ENCODE peak calls at places on chromosomes 2 and 18, in ten cellular contexts. One of them, this sample, is unnamed.

GRCh38 chr2:1277634-1278033 is 135.6 kb upstream of the TPO start:
- DNase-seq in left lung: no peak
- DNase-seq in CD4-positive, alpha-beta T cell: no peak
- DNase-seq in bronchial epithelial cell: no peak
- DNase-seq in GM23248: no peak
- DNase-seq in sigmoid colon: no peak
- DNase-seq in lower lobe of right lung: no peak
- DNase-seq in CD8-positive, alpha-beta memory T cell: no peak
- DNase-seq in astrocyte: no peak
- DNase-seq in aorta: no peak
- DNase-seq in this sample: no peak

GRCh38 chr2:112483821-112484220 is 1.9 kb downstream of the TTL start:
- DNase-seq in left lung: no peak
- DNase-seq in bronchial epithelial cell: peak; percentile 12
- DNase-seq in aorta: no peak
- DNase-seq in GM23248: no peak
- DNase-seq in CD4-positive, alpha-beta T cell: no peak
- DNase-seq in lower lobe of right lung: no peak
- DNase-seq in CD8-positive, alpha-beta memory T cell: no peak
- DNase-seq in astrocyte: no peak
- DNase-seq in sigmoid colon: no peak
- DNase-seq in this sample: no peak

GRCh38 chr2:233248999-233249398 is 2.5 kb upstream of the ATG16L1 start:
- DNase-seq in aorta: peak; percentile 57
- DNase-seq in lower lobe of right lung: no peak
- DNase-seq in GM23248: no peak
- DNase-seq in CD4-positive, alpha-beta T cell: no peak
- DNase-seq in bronchial epithelial cell: no peak
- DNase-seq in astrocyte: no peak
- DNase-seq in sigmoid colon: no peak
- DNase-seq in left lung: no peak
- DNase-seq in CD8-positive, alpha-beta memory T cell: no peak
- DNase-seq in this sample: no peak

GRCh38 chr2:94956797-94957391 is 68.6 kb upstream of the MAL start:
- DNase-seq in bronchial epithelial cell: peak; percentile 22
- DNase-seq in aorta: no peak
- DNase-seq in left lung: no peak
- DNase-seq in lower lobe of right lung: no peak
- DNase-seq in CD8-positive, alpha-beta memory T cell: no peak
- DNase-seq in CD4-positive, alpha-beta T cell: peak; percentile 20
- DNase-seq in astrocyte: peak; percentile 6
- DNase-seq in GM23248: peak; percentile 61
- DNase-seq in sigmoid colon: no peak
- DNase-seq in this sample: no peak

GRCh38 chr18:48928787-48929186 is 22.0 kb downstream of the SMAD7 start:
- DNase-seq in bronchial epithelial cell: peak; percentile 81
- DNase-seq in GM23248: peak; percentile 75
- DNase-seq in aorta: peak; percentile 87
- DNase-seq in CD8-positive, alpha-beta memory T cell: peak; percentile 70
- DNase-seq in CD4-positive, alpha-beta T cell: peak; percentile 72
- DNase-seq in left lung: peak; percentile 91
- DNase-seq in astrocyte: peak; percentile 50
- DNase-seq in lower lobe of right lung: peak; percentile 88
- DNase-seq in sigmoid colon: no peak
- DNase-seq in this sample: no peak

GRCh38 chr2:226720948-226721347 is 78.7 kb downstream of the IRS1 start:
- DNase-seq in CD4-positive, alpha-beta T cell: no peak
- DNase-seq in GM23248: no peak
- DNase-seq in aorta: no peak
- DNase-seq in lower lobe of right lung: no peak
- DNase-seq in left lung: no peak
- DNase-seq in CD8-positive, alpha-beta memory T cell: no peak
- DNase-seq in sigmoid colon: no peak
- DNase-seq in astrocyte: no peak
- DNase-seq in bronchial epithelial cell: no peak
- DNase-seq in this sample: no peak

GRCh38 chr2:240605867-240606743 is 19.2 kb upstream of the GPR35 start:
- DNase-seq in astrocyte: no peak
- DNase-seq in CD4-positive, alpha-beta T cell: no peak
- DNase-seq in aorta: peak; percentile 36
- DNase-seq in bronchial epithelial cell: no peak
- DNase-seq in sigmoid colon: peak; percentile 59
- DNase-seq in CD8-positive, alpha-beta memory T cell: no peak
- DNase-seq in left lung: no peak
- DNase-seq in GM23248: no peak
- DNase-seq in lower lobe of right lung: peak; percentile 33
- DNase-seq in this sample: no peak

GRCh38 chr2:112958428-112959108 is 19.2 kb upstream of the IL36G start:
- DNase-seq in astrocyte: peak; percentile 15
- DNase-seq in aorta: no peak
- DNase-seq in lower lobe of right lung: no peak
- DNase-seq in left lung: no peak
- DNase-seq in CD8-positive, alpha-beta memory T cell: no peak
- DNase-seq in sigmoid colon: no peak
- DNase-seq in GM23248: peak; percentile 75
- DNase-seq in CD4-positive, alpha-beta T cell: no peak
- DNase-seq in bronchial epithelial cell: peak; percentile 63
- DNase-seq in this sample: no peak

GRCh38 chr18:12234451-12235190 is 19.5 kb upstream of the CIDEA start:
- DNase-seq in lower lobe of right lung: no peak
- DNase-seq in GM23248: no peak
- DNase-seq in astrocyte: no peak
- DNase-seq in bronchial epithelial cell: no peak
- DNase-seq in left lung: no peak
- DNase-seq in CD4-positive, alpha-beta T cell: no peak
- DNase-seq in aorta: no peak
- DNase-seq in CD8-positive, alpha-beta memory T cell: no peak
- DNase-seq in sigmoid colon: no peak
- DNase-seq in this sample: no peak
- H3K27me3 ChIP-seq in lower lobe of right lung: no peaks in the 10 kb centered on the region
- H3K27me3 ChIP-seq in GM23248: no peaks in the 10 kb centered on the region
- H3K27me3 ChIP-seq in astrocyte: no peaks in the 10 kb centered on the region
- H3K27me3 ChIP-seq in bronchial epithelial cell: no peaks in the 10 kb centered on the region
- H3K27me3 ChIP-seq in left lung: no peaks in the 10 kb centered on the region
- H3K27me3 ChIP-seq in CD4-positive, alpha-beta T cell: no peaks in the 10 kb centered on the region
- H3K27me3 ChIP-seq in aorta: no peaks in the 10 kb centered on the region
- H3K27me3 ChIP-seq in CD8-positive, alpha-beta memory T cell: peaks cover 3% of the 10 kb centered on the region
- H3K27me3 ChIP-seq in sigmoid colon: no peaks in the 10 kb centered on the region
- H3K27me3 ChIP-seq in this sample: no peaks in the 10 kb centered on the region

GRCh38 chr18:58412844-58413666 is 215.8 kb downstream of the ALPK2 start:
- DNase-seq in sigmoid colon: no peak
- DNase-seq in GM23248: no peak
- DNase-seq in astrocyte: no peak
- DNase-seq in CD8-positive, alpha-beta memory T cell: no peak
- DNase-seq in lower lobe of right lung: no peak
- DNase-seq in left lung: no peak
- DNase-seq in bronchial epithelial cell: no peak
- DNase-seq in CD4-positive, alpha-beta T cell: no peak
- DNase-seq in aorta: no peak
- DNase-seq in this sample: no peak

GRCh38 chr18:58408665-58409064 is 220.2 kb downstream of the ALPK2 start:
- DNase-seq in CD4-positive, alpha-beta T cell: no peak
- DNase-seq in GM23248: no peak
- DNase-seq in aorta: no peak
- DNase-seq in bronchial epithelial cell: no peak
- DNase-seq in CD8-positive, alpha-beta memory T cell: no peak
- DNase-seq in astrocyte: no peak
- DNase-seq in sigmoid colon: no peak
- DNase-seq in lower lobe of right lung: no peak
- DNase-seq in left lung: no peak
- DNase-seq in this sample: no peak

GRCh38 chr18:58409802-58410445 is 219.0 kb downstream of the ALPK2 start:
- DNase-seq in CD4-positive, alpha-beta T cell: no peak
- DNase-seq in left lung: no peak
- DNase-seq in astrocyte: no peak
- DNase-seq in GM23248: no peak
- DNase-seq in lower lobe of right lung: no peak
- DNase-seq in CD8-positive, alpha-beta memory T cell: no peak
- DNase-seq in aorta: no peak
- DNase-seq in bronchial epithelial cell: no peak
- DNase-seq in sigmoid colon: no peak
- DNase-seq in this sample: no peak

GRCh38 chr18:58413667-58414628 is 214.9 kb downstream of the ALPK2 start:
- DNase-seq in astrocyte: no peak
- DNase-seq in GM23248: no peak
- DNase-seq in sigmoid colon: no peak
- DNase-seq in CD8-positive, alpha-beta memory T cell: no peak
- DNase-seq in lower lobe of right lung: no peak
- DNase-seq in CD4-positive, alpha-beta T cell: no peak
- DNase-seq in bronchial epithelial cell: no peak
- DNase-seq in aorta: no peak
- DNase-seq in left lung: no peak
- DNase-seq in this sample: no peak

GRCh38 chr18:58411323-58411722 is 217.6 kb downstream of the ALPK2 start:
- DNase-seq in sigmoid colon: no peak
- DNase-seq in CD8-positive, alpha-beta memory T cell: no peak
- DNase-seq in bronchial epithelial cell: no peak
- DNase-seq in CD4-positive, alpha-beta T cell: no peak
- DNase-seq in left lung: no peak
- DNase-seq in aorta: no peak
- DNase-seq in GM23248: no peak
- DNase-seq in lower lobe of right lung: no peak
- DNase-seq in astrocyte: no peak
- DNase-seq in this sample: no peak
- H3K27me3 ChIP-seq in sigmoid colon: no peaks in the 10 kb centered on the region
- H3K27me3 ChIP-seq in CD8-positive, alpha-beta memory T cell: no peaks in the 10 kb centered on the region
- H3K27me3 ChIP-seq in bronchial epithelial cell: peaks cover 7% of the 10 kb centered on the region
- H3K27me3 ChIP-seq in CD4-positive, alpha-beta T cell: no peaks in the 10 kb centered on the region
- H3K27me3 ChIP-seq in left lung: no peaks in the 10 kb centered on the region
- H3K27me3 ChIP-seq in aorta: peaks cover 2% of the 10 kb centered on the region
- H3K27me3 ChIP-seq in GM23248: no peaks in the 10 kb centered on the region
- H3K27me3 ChIP-seq in lower lobe of right lung: no peaks in the 10 kb centered on the region
- H3K27me3 ChIP-seq in astrocyte: no peaks in the 10 kb centered on the region
- H3K27me3 ChIP-seq in this sample: no peaks in the 10 kb centered on the region

GRCh38 chr2:120722211-120722602 is 13.5 kb upstream of the GLI2 start:
- DNase-seq in lower lobe of right lung: no peak
- DNase-seq in aorta: no peak
- DNase-seq in astrocyte: no peak
- DNase-seq in CD8-positive, alpha-beta memory T cell: no peak
- DNase-seq in left lung: no peak
- DNase-seq in sigmoid colon: no peak
- DNase-seq in CD4-positive, alpha-beta T cell: no peak
- DNase-seq in GM23248: no peak
- DNase-seq in bronchial epithelial cell: no peak
- DNase-seq in this sample: no peak

GRCh38 chr2:120716641-120717585 is 18.8 kb upstream of the GLI2 start:
- DNase-seq in astrocyte: no peak
- DNase-seq in left lung: no peak
- DNase-seq in lower lobe of right lung: no peak
- DNase-seq in GM23248: no peak
- DNase-seq in CD4-positive, alpha-beta T cell: no peak
- DNase-seq in aorta: no peak
- DNase-seq in sigmoid colon: peak; percentile 62
- DNase-seq in CD8-positive, alpha-beta memory T cell: no peak
- DNase-seq in bronchial epithelial cell: no peak
- DNase-seq in this sample: no peak

GRCh38 chr2:120720176-120720575 is 15.5 kb upstream of the GLI2 start:
- DNase-seq in aorta: no peak
- DNase-seq in CD8-positive, alpha-beta memory T cell: no peak
- DNase-seq in sigmoid colon: peak; percentile 56
- DNase-seq in GM23248: no peak
- DNase-seq in lower lobe of right lung: no peak
- DNase-seq in astrocyte: no peak
- DNase-seq in left lung: no peak
- DNase-seq in CD4-positive, alpha-beta T cell: no peak
- DNase-seq in bronchial epithelial cell: no peak
- DNase-seq in this sample: no peak

GRCh38 chr2:120720746-120721145 is 14.9 kb upstream of the GLI2 start:
- DNase-seq in CD4-positive, alpha-beta T cell: no peak
- DNase-seq in left lung: no peak
- DNase-seq in GM23248: no peak
- DNase-seq in aorta: no peak
- DNase-seq in CD8-positive, alpha-beta memory T cell: no peak
- DNase-seq in bronchial epithelial cell: no peak
- DNase-seq in sigmoid colon: no peak
- DNase-seq in lower lobe of right lung: no peak
- DNase-seq in astrocyte: no peak
- DNase-seq in this sample: no peak

DNA sequence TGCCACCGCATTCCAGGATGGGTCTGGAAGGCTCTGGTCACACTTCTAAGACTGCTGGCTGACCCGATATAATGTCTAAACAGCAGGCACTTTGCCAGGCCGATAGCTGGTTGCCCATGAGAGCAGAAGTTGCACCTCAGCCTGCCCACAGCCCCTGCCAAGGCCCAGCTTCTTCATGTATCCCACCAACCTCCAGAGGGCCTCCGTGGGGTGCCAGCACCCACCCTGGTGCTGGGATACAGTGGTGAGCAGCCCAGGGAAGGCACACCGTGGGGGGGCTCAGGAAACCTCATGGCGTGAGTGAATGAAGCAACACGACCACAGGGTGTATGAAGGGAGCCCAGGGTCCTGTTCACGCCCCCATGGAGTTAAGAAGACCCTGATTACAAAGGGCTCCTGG is 16.2 kb upstream of the GLI2 start:
- DNase-seq in aorta: no peak
- DNase-seq in GM23248: no peak
- DNase-seq in sigmoid colon: no peak
- DNase-seq in lower lobe of right lung: no peak
- DNase-seq in bronchial epithelial cell: no peak
- DNase-seq in CD4-positive, alpha-beta T cell: no peak
- DNase-seq in astrocyte: no peak
- DNase-seq in left lung: no peak
- DNase-seq in CD8-positive, alpha-beta memory T cell: no peak
- DNase-seq in this sample: no peak
- H3K27me3 ChIP-seq in aorta: no peaks in the 10 kb centered on the region
- H3K27me3 ChIP-seq in GM23248: no peaks in the 10 kb centered on the region
- H3K27me3 ChIP-seq in sigmoid colon: no peaks in the 10 kb centered on the region
- H3K27me3 ChIP-seq in lower lobe of right lung: peaks cover 4% of the 10 kb centered on the region
- H3K27me3 ChIP-seq in bronchial epithelial cell: no peaks in the 10 kb centered on the region
- H3K27me3 ChIP-seq in CD4-positive, alpha-beta T cell: no peaks in the 10 kb centered on the region
- H3K27me3 ChIP-seq in astrocyte: no peaks in the 10 kb centered on the region
- H3K27me3 ChIP-seq in left lung: no peaks in the 10 kb centered on the region
- H3K27me3 ChIP-seq in CD8-positive, alpha-beta memory T cell: no peaks in the 10 kb centered on the region
- H3K27me3 ChIP-seq in this sample: no peaks in the 10 kb centered on the region

GRCh38 chr2:186559370-186559769 is 30.5 kb upstream of the ITGAV start:
- DNase-seq in bronchial epithelial cell: no peak
- DNase-seq in sigmoid colon: no peak
- DNase-seq in lower lobe of right lung: no peak
- DNase-seq in CD8-positive, alpha-beta memory T cell: no peak
- DNase-seq in GM23248: no peak
- DNase-seq in left lung: no peak
- DNase-seq in aorta: no peak
- DNase-seq in CD4-positive, alpha-beta T cell: no peak
- DNase-seq in astrocyte: no peak
- DNase-seq in this sample: no peak

GRCh38 chr2:186562209-186562578 is 27.7 kb upstream of the ITGAV start:
- DNase-seq in left lung: no peak
- DNase-seq in lower lobe of right lung: no peak
- DNase-seq in astrocyte: no peak
- DNase-seq in sigmoid colon: no peak
- DNase-seq in CD8-positive, alpha-beta memory T cell: no peak
- DNase-seq in bronchial epithelial cell: no peak
- DNase-seq in CD4-positive, alpha-beta T cell: no peak
- DNase-seq in GM23248: no peak
- DNase-seq in aorta: no peak
- DNase-seq in this sample: no peak

GRCh38 chr2:186559848-186560247 is 30.0 kb upstream of the ITGAV start:
- DNase-seq in lower lobe of right lung: no peak
- DNase-seq in CD8-positive, alpha-beta memory T cell: no peak
- DNase-seq in GM23248: no peak
- DNase-seq in bronchial epithelial cell: no peak
- DNase-seq in sigmoid colon: no peak
- DNase-seq in astrocyte: no peak
- DNase-seq in CD4-positive, alpha-beta T cell: no peak
- DNase-seq in left lung: no peak
- DNase-seq in aorta: no peak
- DNase-seq in this sample: no peak

GRCh38 chr2:186560254-186560653 is 29.6 kb upstream of the ITGAV start:
- DNase-seq in left lung: no peak
- DNase-seq in GM23248: no peak
- DNase-seq in bronchial epithelial cell: no peak
- DNase-seq in aorta: no peak
- DNase-seq in lower lobe of right lung: no peak
- DNase-seq in astrocyte: no peak
- DNase-seq in CD8-positive, alpha-beta memory T cell: no peak
- DNase-seq in sigmoid colon: no peak
- DNase-seq in CD4-positive, alpha-beta T cell: no peak
- DNase-seq in this sample: no peak

GRCh38 chr2:186561467-186562208 is 28.2 kb upstream of the ITGAV start:
- DNase-seq in aorta: no peak
- DNase-seq in GM23248: no peak
- DNase-seq in CD8-positive, alpha-beta memory T cell: no peak
- DNase-seq in lower lobe of right lung: no peak
- DNase-seq in bronchial epithelial cell: peak; percentile 42
- DNase-seq in sigmoid colon: no peak
- DNase-seq in CD4-positive, alpha-beta T cell: no peak
- DNase-seq in left lung: no peak
- DNase-seq in astrocyte: no peak
- DNase-seq in this sample: no peak
- H3K27me3 ChIP-seq in aorta: no peaks in the 10 kb centered on the region
- H3K27me3 ChIP-seq in GM23248: no peaks in the 10 kb centered on the region
- H3K27me3 ChIP-seq in CD8-positive, alpha-beta memory T cell: no peaks in the 10 kb centered on the region
- H3K27me3 ChIP-seq in lower lobe of right lung: no peaks in the 10 kb centered on the region
- H3K27me3 ChIP-seq in bronchial epithelial cell: no peaks in the 10 kb centered on the region
- H3K27me3 ChIP-seq in sigmoid colon: no peaks in the 10 kb centered on the region
- H3K27me3 ChIP-seq in CD4-positive, alpha-beta T cell: no peaks in the 10 kb centered on the region
- H3K27me3 ChIP-seq in left lung: no peaks in the 10 kb centered on the region
- H3K27me3 ChIP-seq in astrocyte: no peaks in the 10 kb centered on the region
- H3K27me3 ChIP-seq in this sample: no peaks in the 10 kb centered on the region

This sample was measured in breast epithelium.